ENCODE peak calls at places on chromosomes 1 and 21, in six cellular contexts. A is K562, H is HCT116, M is GM12878, Y is HepG2, Q is H1. Z is an unnamed sample.

GRCh38 chr1:84356881-84357280 is 41.4 kb upstream of the DNASE2B start:
- DNase-seq in M (no peak), H (no peak), A (no peak), Y (no peak), Q (no peak), Z (no peak)

GRCh38 chr1:206708058-206708457 is 23.4 kb downstream of the MAPKAPK2 start:
- DNase-seq in Y (peak), A (peak), H (no peak), Q (no peak), M (no peak), Z (no peak)

GRCh38 chr1:231973840-231974239 is 347.2 kb downstream of the DISC1 start:
- DNase-seq in H (no peak), Q (no peak), M (no peak), Y (no peak), A (no peak), Z (no peak)

GRCh38 chr1:81414417-81415087 is 386.2 kb upstream of the ADGRL2 start:
- DNase-seq in M (peak), Y (no peak), Q (peak), A (peak), H (peak), Z (peak)

GRCh38 chr1:185934476-185935189 is 200.4 kb downstream of the HMCN1 start:
- DNase-seq in A (no peak), H (no peak), Y (no peak), M (no peak), Q (no peak), Z (no peak)

GRCh38 chr1:108200627-108201106 is 524 bp upstream of the SLC25A24 start:
- DNase-seq in Y (peak), M (no peak), A (peak), Q (no peak), H (peak), Z (no peak)

GRCh38 chr1:115426271-115426771 is 88.3 kb upstream of the NGF start:
- DNase-seq in M (no peak), Y (no peak), A (no peak), Q (no peak), H (no peak), Z (no peak)

GRCh38 chr1:185565314-185565713 is 168.9 kb upstream of the HMCN1 start:
- DNase-seq in A (no peak), M (no peak), H (no peak), Y (peak), Q (no peak), Z (no peak)

GRCh38 chr21:35314896-35315582 is 265.9 kb upstream of the RUNX1 start:
- DNase-seq in Q (no peak), M (no peak), Y (no peak), H (no peak), A (no peak), Z (no peak)

GRCh38 chr1:29673669-29674624 is 437.6 kb downstream of the PTPRU start:
- DNase-seq in M (no peak), Q (no peak), Y (no peak), A (no peak), H (no peak), Z (no peak)

GRCh38 chr1:110211503-110212164 is 1.5 kb downstream of the KCNC4 start:
- DNase-seq in Y (no peak), M (no peak), A (no peak), Q (peak), H (no peak), Z (no peak)

GRCh38 chr1:2796890-2797740 is 4.4 kb downstream of the TTC34 start:
- DNase-seq in M (no peak), Q (no peak), A (no peak), H (no peak), Y (no peak), Z (no peak)

GRCh38 chr1:193937308-193937707 is 750.9 kb upstream of the B3GALT2 start:
- DNase-seq in H (no peak), Y (no peak), M (no peak), Q (no peak), A (no peak), Z (no peak)

GRCh38 chr21:14120091-14120734 is 90.5 kb downstream of the LIPI start:
- DNase-seq in A (peak), M (peak), H (no peak), Y (peak), Q (peak), Z (peak)

GRCh38 chr1:161198206-161198876 is 513 bp downstream of the ADAMTS4 start:
- DNase-seq in M (no peak), Y (peak), A (no peak), H (no peak), Q (peak), Z (peak)

GRCh38 chr1:30768830-30769718 is 11.5 kb upstream of the LAPTM5 start:
- DNase-seq in Y (no peak), M (no peak), A (peak), H (no peak), Q (no peak), Z (no peak)

GRCh38 chr1:40692429-40692905 is 963 bp downstream of the NFYC start:
- DNase-seq in Y (peak), A (no peak), H (no peak), Q (no peak), M (no peak), Z (no peak)

DNA sequence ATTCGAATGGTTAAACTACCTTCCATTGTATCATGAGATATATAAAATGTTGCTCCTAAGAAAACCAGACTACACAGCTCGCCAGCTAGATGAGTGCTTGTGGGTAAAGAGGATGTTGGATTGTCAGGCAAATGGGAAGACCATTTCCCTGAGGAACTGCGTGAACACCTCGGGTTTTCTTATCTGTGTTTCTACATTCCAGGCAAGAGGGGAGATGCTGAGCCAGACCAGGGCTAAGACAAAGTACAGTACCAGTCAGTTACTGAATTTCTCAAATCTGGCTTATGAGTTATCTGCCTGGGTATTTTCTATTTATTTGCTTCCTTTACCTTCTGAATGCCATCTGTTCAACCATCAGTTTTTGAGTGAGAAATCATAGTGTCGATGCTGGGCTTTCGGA is 170.8 kb downstream of the PLA2G4A start:
- DNase-seq in A (no peak), H (no peak), Y (no peak), Q (no peak), M (no peak), Z (no peak)
- TF ChIP-seq YY1 in A (no peak), H (no peak), Y (no peak), Q (no peak), M (no peak), Z (no peak)

GRCh38 chr1:156836041-156836654 is 19.5 kb upstream of the SH2D2A start:
- DNase-seq in Q (no peak), A (no peak), Y (no peak), H (no peak), M (peak), Z (no peak)
- TF ChIP-seq ZNF274 in Q (no peak), A (no peak), Y (no peak), H (no peak), M (no peak), Z (no peak)

GRCh38 chr1:198491596-198491995 is 48.9 kb downstream of the ATP6V1G3 start:
- DNase-seq in Q (no peak), Y (no peak), H (no peak), A (no peak), M (no peak), Z (no peak)

GRCh38 chr1:198490224-198490623 is 50.3 kb downstream of the ATP6V1G3 start:
- DNase-seq in H (no peak), A (no peak), M (no peak), Y (no peak), Q (no peak), Z (no peak)

GRCh38 chr1:198493324-198493723 is 47.2 kb downstream of the ATP6V1G3 start:
- DNase-seq in H (no peak), A (no peak), M (no peak), Y (no peak), Q (no peak), Z (no peak)

GRCh38 chr1:198492872-198493271 is 47.6 kb downstream of the ATP6V1G3 start:
- DNase-seq in Y (no peak), M (no peak), A (no peak), H (no peak), Q (no peak), Z (no peak)

GRCh38 chr1:198491028-198491427 is 49.5 kb downstream of the ATP6V1G3 start:
- DNase-seq in Q (no peak), H (no peak), M (no peak), A (no peak), Y (peak), Z (no peak)
- TF ChIP-seq YY1 in Q (no peak), H (no peak), M (no peak), A (no peak), Y (no peak), Z (no peak)

GRCh38 chr21:33964706-33965325 is 49.2 kb upstream of the ATP5PO start:
- DNase-seq in M (no peak), Q (no peak), H (no peak), Y (no peak), A (no peak), Z (no peak)
- TF ChIP-seq ZNF274 in M (no peak), Q (no peak), H (no peak), Y (no peak), A (no peak), Z (no peak)

GRCh38 chr1:17161137-17161700 is 42.0 kb upstream of the PADI2 start:
- DNase-seq in Y (no peak), M (no peak), H (no peak), A (no peak), Q (peak), Z (no peak)
- TF ChIP-seq YY1 in Y (no peak), M (no peak), H (no peak), A (no peak), Q (no peak), Z (no peak)